ENCODE peak calls at places on chromosomes 16 and 17, in eight cellular contexts. L, Z, G, B, V, F, J and U are unnamed samples.

GRCh38 chr16:50640391-50640790 is 40.7 kb downstream of the SNX20 start:
- DNase-seq in B (no peak), G (peak; percentile 2), L (no peak), V (no peak), J (no peak), Z (no peak), F (no peak), U (no peak)

GRCh38 chr16:28549301-28549899 is 4.3 kb upstream of the SGF29 start:
- DNase-seq in B (peak; percentile 41), V (no peak), Z (no peak), F (no peak), L (peak; percentile 69), J (no peak), G (peak; percentile 33), U (no peak)

GRCh38 chr16:72013389-72013788 is 4.8 kb downstream of the DHODH start:
- DNase-seq in V (no peak), L (no peak), Z (no peak), G (peak; percentile 86), B (no peak), F (no peak), J (peak; percentile 37), U (peak; percentile 54)

GRCh38 chr17:1916339-1916738 is 86.5 kb downstream of the RPA1 start:
- DNase-seq in L (no peak), V (no peak), F (no peak), B (no peak), G (no peak), Z (peak; percentile 12), J (no peak), U (no peak)

GRCh38 chr17:66275651-66276050 is 26.8 kb upstream of the PRKCA start:
- DNase-seq in Z (peak; percentile 67), L (peak; percentile 79), J (no peak), F (no peak), B (no peak), G (peak; percentile 94), V (no peak), U (no peak)

GRCh38 chr16:14678748-14679497 is 15.2 kb downstream of the PLA2G10 start:
- DNase-seq in L (no peak), Z (no peak), B (no peak), J (no peak), G (no peak), V (no peak), F (no peak), U (no peak)

GRCh38 chr17:64095144-64095882 is 34.6 kb downstream of the ERN1 start:
- DNase-seq in Z (no peak), G (peak; percentile 90), L (no peak), J (no peak), F (no peak), B (no peak), V (no peak), U (no peak)

GRCh38 chr17:42365136-42365535 is 23.1 kb downstream of the STAT3 start:
- DNase-seq in V (no peak), J (no peak), L (no peak), Z (peak; percentile 57), F (no peak), G (peak; percentile 26), B (no peak), U (no peak)

GRCh38 chr17:80053102-80053501 is 16.7 kb downstream of the CCDC40 start:
- DNase-seq in J (no peak), V (no peak), L (no peak), B (no peak), Z (no peak), F (no peak), G (no peak), U (no peak)

GRCh38 chr17:63701477-63702222 is 1.7 kb upstream of the LIMD2 start:
- DNase-seq in Z (peak; percentile 66), B (no peak), L (no peak), J (no peak), F (no peak), G (no peak), V (no peak), U (peak; percentile 81)

GRCh38 chr16:9124908-9125584 is 33.6 kb downstream of the HAPSTR1 start:
- DNase-seq in V (no peak), G (no peak), L (no peak), J (no peak), Z (no peak), F (no peak), B (no peak), U (no peak)

GRCh38 chr17:8857919-8858318 is 9.6 kb downstream of the PIK3R6 start:
- DNase-seq in B (peak; percentile 56), L (no peak), J (no peak), G (peak; percentile 87), F (no peak), V (no peak), Z (no peak), U (no peak)

GRCh38 chr16:81607805-81608514 is 163.4 kb downstream of the CMIP start:
- DNase-seq in B (no peak), G (no peak), F (no peak), J (no peak), Z (no peak), V (no peak), L (no peak), U (no peak)

GRCh38 chr17:2012499-2012898 is 12.6 kb downstream of the RTN4RL1 start:
- DNase-seq in J (no peak), Z (no peak), L (no peak), G (no peak), B (no peak), V (no peak), F (no peak), U (no peak)

GRCh38 chr17:10683853-10684252 is 13.5 kb downstream of the SCO1 start:
- DNase-seq in J (peak; percentile 13), Z (no peak), B (peak; percentile 33), F (no peak), L (peak; percentile 51), V (no peak), G (peak; percentile 11), U (no peak)

GRCh38 chr17:17675925-17676534 is 5.2 kb upstream of the RAI1 start:
- DNase-seq in V (no peak), B (peak; percentile 83), L (no peak), G (peak; percentile 99), F (no peak), J (no peak), Z (no peak), U (no peak)

GRCh38 chr17:79010304-79010646 is 711 bp upstream of the CANT1 start:
- DNase-seq in G (no peak), F (no peak), Z (no peak), B (no peak), V (no peak), L (no peak), J (no peak), U (no peak)
- H3K4me3 ChIP-seq in G (no peak overlapping the region), F (peak overlapping the region; percentile 64), Z (no peak overlapping the region), B (peak overlapping the region; percentile 99), V (peak overlapping the region; percentile 89), L (peak overlapping the region; percentile 94), J (peak overlapping the region; percentile 70), U (peak overlapping the region; percentile 75)

DNA sequence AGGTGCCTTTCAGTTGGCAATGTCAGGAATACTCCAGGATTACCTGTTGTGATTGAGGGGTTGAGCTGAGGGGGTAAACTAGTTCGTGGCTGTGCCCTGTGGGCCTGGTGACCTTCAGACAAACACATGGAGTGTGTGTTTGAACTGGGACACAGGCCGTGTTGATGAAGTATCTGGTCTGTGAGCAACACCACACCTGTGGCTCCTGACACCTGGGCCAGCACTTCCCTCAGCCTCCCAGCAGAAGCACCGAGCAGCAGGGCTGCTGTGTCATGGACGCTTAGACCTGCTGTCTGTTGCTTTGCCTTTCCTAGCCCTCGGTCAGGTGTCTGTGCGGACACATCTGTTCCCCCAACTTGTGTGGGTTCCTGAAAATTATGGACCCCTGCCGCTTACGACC is 82.9 kb downstream of the KSR1 start:
- DNase-seq in B (no peak), F (no peak), J (no peak), Z (no peak), L (no peak), G (no peak), V (no peak), U (no peak)
- H3K4me1 ChIP-seq in B (peaks cover 7% of the 10 kb centered on the region), F (peaks cover 56% of the 10 kb centered on the region), J (peaks cover 9% of the 10 kb centered on the region), Z (no peaks in the 10 kb centered on the region), L (peaks cover 22% of the 10 kb centered on the region), G (peaks cover 2% of the 10 kb centered on the region), V (peaks cover 33% of the 10 kb centered on the region), U (peaks cover 66% of the 10 kb centered on the region)

GRCh38 chr16:70760221-70760620 is 40.7 kb downstream of the VAC14 start:
- DNase-seq in Z (no peak), V (no peak), B (no peak), L (no peak), G (no peak), J (no peak), F (no peak), U (no peak)

GRCh38 chr16:70758786-70759185 is 42.2 kb downstream of the VAC14 start:
- DNase-seq in V (no peak), J (no peak), L (no peak), F (no peak), Z (no peak), B (no peak), G (no peak), U (no peak)

GRCh38 chr16:70757183-70757582 is 43.8 kb downstream of the VAC14 start:
- DNase-seq in V (no peak), B (no peak), Z (no peak), J (no peak), G (no peak), L (no peak), F (no peak), U (no peak)

GRCh38 chr16:70761656-70762055 is 39.3 kb downstream of the VAC14 start:
- DNase-seq in Z (no peak), L (no peak), G (no peak), F (no peak), B (no peak), V (no peak), J (no peak), U (no peak)

DNA sequence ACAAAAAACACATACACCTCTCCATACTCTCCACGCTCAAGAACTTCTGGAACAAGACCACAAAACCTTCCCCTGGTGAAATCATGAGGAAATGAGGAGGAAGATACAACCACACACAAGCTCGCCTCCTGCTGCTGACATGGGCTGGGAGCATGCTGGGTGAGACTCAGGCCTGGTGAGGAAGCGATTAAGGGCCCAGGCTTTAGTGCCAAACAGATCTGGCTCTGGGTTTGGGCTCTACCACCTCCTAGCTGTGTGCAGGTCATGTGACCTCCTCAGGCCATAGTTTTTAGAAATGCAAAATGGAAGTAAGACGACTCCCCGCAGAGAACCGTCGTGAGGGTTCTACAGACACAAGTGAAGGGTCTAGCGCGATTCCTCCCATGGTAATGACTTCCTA is 41.3 kb downstream of the VAC14 start:
- DNase-seq in V (no peak), L (no peak), Z (no peak), F (no peak), B (no peak), J (no peak), G (no peak), U (no peak)
- H3K27ac ChIP-seq in V (no peak overlapping the region), L (peak overlapping the region; percentile 88), Z (no peak overlapping the region), F (no peak overlapping the region), B (no peak overlapping the region), J (no peak overlapping the region), G (no peak overlapping the region), U (no peak overlapping the region)

DNA sequence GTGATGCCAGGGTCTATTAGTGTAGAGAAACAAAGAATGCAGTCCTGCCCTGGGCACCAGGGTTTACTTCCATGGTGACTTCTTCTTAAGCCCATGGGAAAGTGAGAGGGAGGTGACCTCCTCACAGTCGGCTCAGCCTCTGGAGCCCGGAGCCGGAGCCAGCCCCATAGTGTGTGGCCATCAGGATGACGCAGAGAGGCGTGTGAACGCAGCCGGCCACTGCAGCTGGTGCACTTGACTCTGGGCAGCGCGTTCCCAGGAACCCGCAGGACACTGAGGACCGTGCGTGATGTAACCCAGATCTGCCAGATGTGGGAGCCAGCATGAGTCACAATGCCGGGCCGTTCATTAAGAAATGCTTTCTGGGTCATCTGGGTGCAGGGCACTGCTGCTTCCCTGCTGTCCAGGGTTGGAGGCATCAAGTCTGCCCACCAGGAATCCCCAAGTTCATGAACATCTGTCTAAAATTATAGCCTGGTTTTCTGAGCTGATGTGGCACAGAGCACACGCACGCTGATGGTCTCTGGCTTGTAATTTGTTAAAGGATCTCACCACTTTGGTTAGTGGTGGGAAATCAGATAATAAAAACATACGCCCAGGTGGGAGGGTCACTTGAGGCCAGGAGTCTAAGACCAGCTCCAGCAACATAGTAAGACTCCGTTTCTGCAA is 114.1 kb downstream of the PITPNC1 start:
- DNase-seq in J (no peak), G (peak; percentile 33), F (peak; percentile 80), V (peak; percentile 95), B (no peak), L (peak; percentile 99), Z (peak; percentile 91), U (peak; percentile 87)
- H3K4me3 ChIP-seq in J (no peak overlapping the region), G (no peak overlapping the region), F (no peak overlapping the region), V (peak overlapping the region; percentile 26), B (no peak overlapping the region), L (peak overlapping the region; percentile 42), Z (no peak overlapping the region), U (peak overlapping the region; percentile 30)